ENCODE peak calls at places on chromosomes 13 and 19, in seven cellular contexts. X, G, V, D, T, N and O are unnamed samples. For H3K79me2, the result is how much of the 10 kb centered on the place peaks cover.

GRCh38 chr13:33057019-33057785 is 41.0 kb downstream of the KL start:
- DNase-seq in N (no peak), G (peak), D (peak), V (no peak), T (peak), X (no peak), O (peak)

GRCh38 chr13:46516624-46517318 is 36.2 kb upstream of the LRCH1 start:
- DNase-seq in X (no peak), N (peak), G (peak), T (no peak), D (no peak), V (no peak), O (peak)

GRCh38 chr13:42110410-42111155 is 62.1 kb downstream of the DGKH start:
- DNase-seq in N (peak), T (peak), D (peak), X (peak), G (peak), V (peak), O (peak)

GRCh38 chr13:40452741-40453665 is 213.4 kb downstream of the FOXO1 start:
- DNase-seq in V (no peak), N (no peak), D (peak), G (no peak), X (no peak), T (peak), O (no peak)

GRCh38 chr19:17424743-17425365 is 5.0 kb downstream of the MVB12A start:
- DNase-seq in D (peak), T (peak), G (peak), X (no peak), N (peak), V (no peak), O (peak)

GRCh38 chr13:109840893-109841287 is 54.5 kb upstream of the IRS2 start:
- DNase-seq in V (no peak), N (no peak), D (no peak), T (no peak), X (no peak), G (no peak), O (no peak)

GRCh38 chr19:28425431-28425931 is 787.5 kb downstream of the UQCRFS1 start:
- DNase-seq in G (no peak), D (peak), T (no peak), N (no peak), X (no peak), V (no peak), O (no peak)

GRCh38 chr19:50669319-50670101 is 20.3 kb downstream of the C19orf81 start:
- DNase-seq in G (peak), T (peak), X (no peak), N (peak), D (peak), V (peak), O (no peak)

GRCh38 chr19:50415661-50416033 is 3.1 kb upstream of the SPIB start:
- DNase-seq in G (peak), X (no peak), V (peak), N (no peak), T (no peak), D (no peak), O (no peak)

GRCh38 chr19:3060852-3061182 is 1.5 kb downstream of the TLE5 start:
- DNase-seq in G (no peak), X (no peak), V (no peak), T (no peak), N (no peak), D (no peak), O (no peak)

GRCh38 chr13:50448535-50448981 is 394.9 kb downstream of the DLEU7 start:
- DNase-seq in D (no peak), V (no peak), T (peak), N (no peak), G (no peak), X (no peak), O (no peak)

GRCh38 chr13:40221460-40222201 is 444.8 kb downstream of the FOXO1 start:
- DNase-seq in G (no peak), T (peak), D (peak), X (no peak), N (peak), V (peak), O (no peak)

GRCh38 chr19:947090-947706 is 21.4 kb downstream of the ARID3A start:
- DNase-seq in X (no peak), D (no peak), G (no peak), N (peak), V (no peak), T (no peak), O (no peak)
- H3K79me2 ChIP-seq in X (under half), D (half or more), G (under half), N (half or more), V (under half), T (under half), O (half or more)

GRCh38 chr19:35296644-35297514 is 4.9 kb downstream of the MAG start:
- DNase-seq in G (no peak), N (no peak), T (no peak), D (no peak), V (no peak), X (no peak), O (no peak)

GRCh38 chr19:35294859-35295258 is 2.9 kb downstream of the MAG start:
- DNase-seq in G (no peak), D (peak), N (no peak), T (no peak), V (no peak), X (no peak), O (no peak)

GRCh38 chr19:35297515-35297848 is 5.5 kb downstream of the MAG start:
- DNase-seq in G (no peak), X (no peak), D (no peak), T (no peak), N (no peak), V (no peak), O (no peak)

GRCh38 chr19:35295453-35295791 is 3.5 kb downstream of the MAG start:
- DNase-seq in N (no peak), D (no peak), X (no peak), G (no peak), T (no peak), V (no peak), O (no peak)

GRCh38 chr19:35295792-35296462 is 4.0 kb downstream of the MAG start:
- DNase-seq in X (no peak), D (no peak), V (peak), G (peak), N (no peak), T (no peak), O (no peak)
- TF ChIP-seq EZH2phosphoT487 in X (no peak), D (no peak), V (no peak), G (no peak), N (no peak), T (no peak), O (no peak)

GRCh38 chr13:111511219-111511732 is 190.8 kb downstream of the TEX29 start:
- DNase-seq in G (no peak), T (no peak), N (no peak), V (no peak), X (no peak), D (no peak), O (no peak)

GRCh38 chr13:111506621-111507020 is 186.2 kb downstream of the TEX29 start:
- DNase-seq in X (no peak), D (no peak), G (no peak), T (no peak), V (no peak), N (no peak), O (no peak)

GRCh38 chr13:111510502-111511218 is 190.2 kb downstream of the TEX29 start:
- DNase-seq in V (no peak), T (no peak), X (no peak), D (no peak), N (no peak), G (no peak), O (no peak)

GRCh38 chr13:111508164-111508870 is 187.9 kb downstream of the TEX29 start:
- DNase-seq in T (no peak), N (no peak), V (no peak), D (no peak), X (no peak), G (no peak), O (no peak)

GRCh38 chr13:111508902-111509509 is 188.6 kb downstream of the TEX29 start:
- DNase-seq in G (no peak), D (no peak), N (no peak), V (no peak), T (no peak), X (no peak), O (no peak)
- TF ChIP-seq EZH2 in G (no peak), D (no peak), N (no peak), V (no peak), T (no peak), X (no peak), O (no peak)

DNA sequence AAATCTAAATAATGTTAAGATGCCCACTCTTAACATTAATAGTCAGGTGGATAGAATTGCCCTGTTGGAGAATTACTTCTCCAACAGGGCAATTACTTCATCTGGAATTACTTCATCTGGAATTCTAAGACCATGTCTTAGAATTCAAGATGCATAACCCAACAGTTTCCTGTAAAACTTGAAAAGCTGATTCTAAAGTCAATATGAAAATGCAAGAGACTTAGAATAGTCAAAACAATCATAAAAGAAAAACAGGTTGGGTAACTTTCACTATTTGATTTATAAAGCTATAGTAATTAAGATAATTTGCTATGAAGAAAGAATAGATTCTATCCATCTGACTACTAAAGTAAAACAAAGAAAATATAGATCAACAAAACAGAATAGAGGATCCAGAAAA is 75.2 kb downstream of the ABCC4 start:
- DNase-seq in G (no peak), X (no peak), D (no peak), T (peak), N (no peak), V (no peak), O (no peak)
- H3K79me2 ChIP-seq in G (under half), X (under half), D (under half), T (under half), N (under half), V (under half), O (under half)

GRCh38 chr13:113800576-113800926 is 41.5 kb downstream of the TMEM255B start:
- DNase-seq in V (no peak), G (no peak), N (no peak), T (no peak), D (no peak), X (no peak), O (no peak)

GRCh38 chr13:113801289-113801961 is 42.4 kb downstream of the TMEM255B start:
- DNase-seq in T (no peak), V (no peak), D (no peak), N (no peak), X (no peak), G (no peak), O (no peak)

GRCh38 chr13:113802761-113803160 is 43.7 kb downstream of the TMEM255B start:
- DNase-seq in N (no peak), G (peak), D (no peak), V (no peak), X (no peak), T (no peak), O (no peak)

GRCh38 chr13:113803409-113804016 is 44.5 kb downstream of the TMEM255B start:
- DNase-seq in V (no peak), G (no peak), D (no peak), X (no peak), T (no peak), N (no peak), O (no peak)

GRCh38 chr13:113802090-113802531 is 43.1 kb downstream of the TMEM255B start:
- DNase-seq in T (no peak), G (peak), X (no peak), V (peak), D (peak), N (peak), O (peak)
- TF ChIP-seq EZH2phosphoT487 in T (no peak), G (no peak), X (no peak), V (no peak), D (no peak), N (no peak), O (no peak)